ENCODE peak calls at places on chromosomes 7 and 10, in four cellular contexts. T is left ventricle myocardium inferior, D is tibial nerve, F is psoas muscle. Q is an unnamed sample.

GRCh38 chr10:29980084-29980483 is 79.3 kb downstream of the JCAD start:
- DNase-seq in F (peak; percentile 37), T (peak; percentile 64), D (no peak), Q (no peak)

GRCh38 chr7:8065356-8065813 is 96.8 kb downstream of the GLCCI1 start:
- DNase-seq in F (no peak), T (no peak), D (no peak), Q (no peak)

GRCh38 chr10:95440756-95441546 is 120.2 kb downstream of the SORBS1 start:
- DNase-seq in F (no peak), T (no peak), D (no peak), Q (no peak)

GRCh38 chr7:82050134-82050533 is 280.3 kb upstream of the HGF start:
- DNase-seq in D (no peak), F (no peak), T (no peak), Q (no peak)

GRCh38 chr7:78742694-78743093 is 710.8 kb downstream of the MAGI2 start:
- DNase-seq in T (no peak), F (no peak), D (no peak), Q (no peak)

GRCh38 chr10:129448539-129448938 is 18.5 kb upstream of the MGMT start:
- DNase-seq in D (no peak), F (no peak), T (no peak), Q (no peak)

GRCh38 chr10:121617176-121617575 is 18.9 kb upstream of the FGFR2 start:
- DNase-seq in T (no peak), D (no peak), F (no peak), Q (no peak)

GRCh38 chr10:89427629-89428028 is 13.3 kb downstream of the IFIT5 start:
- DNase-seq in D (no peak), T (no peak), F (no peak), Q (no peak)

GRCh38 chr10:66934711-66935110 is 8.9 kb downstream of the LRRTM3 start:
- DNase-seq in F (no peak), D (no peak), T (no peak), Q (no peak)

GRCh38 chr7:101386558-101387199 is 24.0 kb downstream of the COL26A1 start:
- DNase-seq in D (peak; percentile 17), F (peak; percentile 25), T (no peak), Q (no peak)

GRCh38 chr10:131424836-131425506 is 113.5 kb upstream of the TCERG1L start:
- DNase-seq in F (no peak), D (no peak), T (no peak), Q (no peak)

GRCh38 chr7:18770852-18771251 is 275.3 kb downstream of the HDAC9 start:
- DNase-seq in F (no peak), D (no peak), T (no peak), Q (no peak)

DNA sequence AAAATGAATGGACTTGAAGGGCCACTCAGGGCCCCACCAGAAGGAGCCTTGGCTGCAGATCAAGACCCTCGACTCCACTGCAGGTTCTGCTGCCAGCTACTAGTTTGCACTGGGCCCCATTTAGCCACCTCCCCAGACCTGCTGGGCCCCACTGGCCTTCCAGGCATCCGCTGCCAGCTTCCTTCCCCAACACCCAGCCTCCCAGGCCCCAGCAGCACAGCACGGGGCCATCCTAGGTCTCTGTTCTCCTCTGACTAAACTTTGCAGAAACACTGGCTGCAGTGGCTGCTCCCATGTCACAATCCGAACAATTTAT is 277.4 kb upstream of the KLF14 start:
- DNase-seq in F (peak; percentile 39), D (no peak), T (no peak), Q (no peak)
- H3K4me1 ChIP-seq in F (peaks cover 88% of the 10 kb centered on the region), D (peaks cover 84% of the 10 kb centered on the region), T (peaks cover 98% of the 10 kb centered on the region), Q (no peaks in the 10 kb centered on the region)

DNA sequence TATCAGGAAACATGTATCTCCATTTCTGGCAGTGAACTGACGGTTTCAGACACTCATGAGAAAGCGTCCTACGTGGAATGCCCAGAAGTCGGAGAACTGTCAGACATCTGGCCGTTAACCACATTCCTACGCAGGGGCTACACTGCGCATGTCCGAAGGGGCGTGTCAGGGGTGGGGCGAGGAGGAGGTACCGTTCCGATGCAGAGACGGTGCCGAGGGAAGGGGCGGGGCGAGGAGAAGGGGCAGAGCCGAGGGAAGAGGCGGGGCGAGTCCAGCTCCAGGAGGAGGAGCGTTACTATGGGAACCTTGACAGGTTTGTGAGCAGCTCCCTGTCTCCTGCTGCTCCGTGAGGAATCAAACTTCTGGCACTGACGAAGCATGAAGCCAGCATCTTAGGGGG is 366.9 kb upstream of the NUPR2 start:
- DNase-seq in F (no peak), D (no peak), T (no peak), Q (no peak)
- H3K4me1 ChIP-seq in F (no peaks in the 10 kb centered on the region), D (no peaks in the 10 kb centered on the region), T (no peaks in the 10 kb centered on the region), Q (no peaks in the 10 kb centered on the region)

GRCh38 chr10:34186013-34186412 is 629.1 kb downstream of the PARD3 start:
- DNase-seq in D (no peak), T (no peak), F (no peak), Q (no peak)
- H3K4me1 ChIP-seq in D (peaks cover 9% of the 10 kb centered on the region), T (peaks cover 21% of the 10 kb centered on the region), F (no peaks in the 10 kb centered on the region), Q (peaks cover 4% of the 10 kb centered on the region)

DNA sequence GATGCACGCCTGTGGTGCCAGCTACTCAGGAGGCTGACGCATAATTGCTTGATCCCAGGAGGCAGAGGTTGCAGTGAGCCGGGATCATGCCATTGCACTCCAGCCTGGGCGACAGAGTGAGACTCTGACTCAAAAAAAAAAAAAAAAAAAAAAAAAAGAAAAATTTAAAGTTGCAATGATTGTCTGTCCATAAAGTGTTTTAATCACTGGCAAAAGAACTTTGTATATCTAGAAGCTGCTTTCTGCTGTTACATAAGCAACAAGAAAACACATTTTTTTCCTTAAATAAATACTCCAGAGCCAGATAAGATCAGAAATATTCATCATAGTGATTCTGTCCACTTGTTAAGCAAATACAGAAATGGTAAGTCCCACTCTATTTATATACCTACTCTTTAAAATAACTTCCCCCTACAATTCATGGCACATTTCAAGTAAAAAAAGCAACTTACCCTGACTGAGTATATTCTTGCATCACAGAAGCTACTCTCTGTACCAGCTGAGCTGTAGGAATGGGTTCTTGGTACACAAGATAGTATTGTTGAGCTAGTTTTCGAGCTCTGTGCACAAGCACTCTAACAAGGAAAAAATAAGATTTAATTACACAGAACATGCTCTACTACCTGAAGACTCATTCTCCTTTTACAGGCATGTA is 7.6 kb downstream of the PSMA2 start:
- DNase-seq in T (no peak), D (no peak), F (no peak), Q (no peak)
- H3K4me1 ChIP-seq in T (peaks cover 20% of the 10 kb centered on the region), D (peaks cover 17% of the 10 kb centered on the region), F (peaks cover 7% of the 10 kb centered on the region), Q (peaks cover 3% of the 10 kb centered on the region)

GRCh38 chr10:14603539-14604102 is 171.1 kb downstream of the FAM107B start:
- DNase-seq in D (no peak), F (peak; percentile 31), T (no peak), Q (no peak)
- H3K4me1 ChIP-seq in D (peaks cover 20% of the 10 kb centered on the region), F (peaks cover 6% of the 10 kb centered on the region), T (peaks cover 25% of the 10 kb centered on the region), Q (no peaks in the 10 kb centered on the region)

GRCh38 chr7:116446179-116446855 is 53.2 kb upstream of the CAV2 start:
- DNase-seq in T (no peak), F (no peak), D (no peak), Q (no peak)
- H3K4me1 ChIP-seq in T (peaks cover 84% of the 10 kb centered on the region), F (no peaks in the 10 kb centered on the region), D (no peaks in the 10 kb centered on the region), Q (peaks cover 72% of the 10 kb centered on the region)

GRCh38 chr10:23055424-23056191 is 39.8 kb upstream of the MSRB2 start:
- DNase-seq in T (no peak), F (no peak), D (no peak), Q (no peak)

GRCh38 chr10:23053036-23053435 is 42.3 kb upstream of the MSRB2 start:
- DNase-seq in T (no peak), F (no peak), D (no peak), Q (no peak)

GRCh38 chr10:23060918-23061317 is 34.5 kb upstream of the MSRB2 start:
- DNase-seq in T (no peak), F (no peak), D (no peak), Q (no peak)

GRCh38 chr10:23063387-23064287 is 31.7 kb upstream of the MSRB2 start:
- DNase-seq in F (no peak), D (no peak), T (no peak), Q (no peak)

DNA sequence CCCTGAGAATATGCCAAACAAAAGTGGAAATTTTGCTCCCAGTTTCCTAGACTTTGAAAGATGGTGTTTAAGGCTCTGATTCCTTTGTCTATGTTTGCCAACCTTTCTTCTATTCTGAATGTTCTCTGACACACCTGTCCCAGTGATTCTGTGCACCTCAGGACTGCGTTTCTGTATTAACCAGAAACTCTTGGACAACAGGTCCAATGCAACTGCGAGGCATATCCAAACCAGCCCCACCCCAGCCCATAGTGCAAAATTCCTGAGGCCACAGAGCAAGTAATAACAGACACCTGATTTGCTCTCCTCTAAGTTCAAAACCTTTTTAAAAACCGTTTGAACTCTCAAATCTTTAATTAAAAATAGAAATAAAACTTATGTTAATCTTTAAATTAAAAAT is 37.0 kb upstream of the MSRB2 start:
- DNase-seq in T (no peak), D (no peak), F (no peak), Q (no peak)
- H3K4me1 ChIP-seq in T (no peaks in the 10 kb centered on the region), D (no peaks in the 10 kb centered on the region), F (peaks cover 5% of the 10 kb centered on the region), Q (no peaks in the 10 kb centered on the region)

DNA sequence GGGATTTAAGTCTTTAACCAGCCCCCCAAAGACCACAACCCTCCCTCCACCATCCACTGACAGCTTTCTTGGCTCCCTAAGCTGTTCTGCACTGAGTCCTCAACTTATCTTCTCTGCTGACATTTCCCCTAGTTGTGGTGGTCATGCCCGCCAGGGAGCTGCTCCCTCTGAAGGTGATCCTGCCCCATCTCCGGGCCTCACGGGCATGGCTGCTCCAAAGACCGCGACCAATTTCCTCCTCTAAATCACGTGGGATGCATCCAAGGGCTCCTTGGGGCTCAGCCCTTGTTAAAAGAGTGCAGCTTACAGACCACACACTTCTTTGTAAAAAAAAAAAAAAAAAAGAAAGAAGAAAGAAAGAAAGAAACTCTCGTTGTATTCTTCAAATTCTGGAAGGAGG is 27.1 kb upstream of the KLF6 start:
- DNase-seq in T (no peak), D (no peak), F (no peak), Q (no peak)
- H3K4me1 ChIP-seq in T (peaks cover 55% of the 10 kb centered on the region), D (peaks cover 32% of the 10 kb centered on the region), F (peaks cover 38% of the 10 kb centered on the region), Q (peaks cover 37% of the 10 kb centered on the region)

DNA sequence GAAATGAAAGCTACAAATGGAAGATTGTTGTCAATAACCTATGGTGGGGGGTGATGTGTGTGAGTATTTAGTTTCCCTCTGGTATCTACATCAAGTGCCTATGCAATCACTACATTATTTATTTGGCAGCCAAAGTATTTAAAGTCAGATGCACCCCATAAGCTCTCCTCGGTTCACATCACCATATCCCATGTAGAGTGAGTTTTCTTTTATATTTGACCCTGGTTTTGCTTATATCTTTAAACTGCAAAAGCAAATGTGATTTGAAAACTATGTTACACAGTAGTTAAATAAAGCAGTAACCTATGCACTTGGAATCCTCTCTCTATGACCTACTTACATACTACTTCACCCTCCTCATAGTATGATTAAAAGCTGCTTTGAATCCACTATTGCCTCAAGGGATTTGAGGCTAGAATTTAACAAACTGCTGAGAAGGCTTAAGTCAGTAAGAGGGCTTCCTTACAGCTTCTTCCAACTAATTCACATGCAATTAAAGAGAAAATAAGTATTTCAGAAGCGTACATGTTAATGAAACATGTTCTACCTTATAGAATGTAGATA is 2.2 kb upstream of the CELF2 start:
- DNase-seq in D (no peak), F (no peak), T (no peak), Q (no peak)
- H3K4me1 ChIP-seq in D (peaks cover 12% of the 10 kb centered on the region), F (peaks cover 43% of the 10 kb centered on the region), T (peaks cover 75% of the 10 kb centered on the region), Q (no peaks in the 10 kb centered on the region)

Q was measured in tibial artery.